ENCODE peak calls at places on chromosome 14, in seven cellular contexts. A is neural progenitor cell; H is CD8-positive, alpha-beta T cell; W is psoas muscle; N is BJ; Q is retinal pigment epithelial cell; X is cardiac fibroblast. G is an unnamed sample.

GRCh38 chr14:59630281-59630963 is 53.8 kb upstream of the CCDC175 start:
- DNase-seq in A (peak), H (no peak), W (no peak), N (no peak), Q (no peak), X (no peak), G (peak)

GRCh38 chr14:72948481-72949138 is 22.3 kb downstream of the DCAF4 start:
- DNase-seq in A (peak), H (peak), W (peak), N (no peak), Q (no peak), X (peak), G (peak)

GRCh38 chr14:21825147-21825743 is 151.6 kb upstream of the OR4E1 start:
- DNase-seq in A (peak), H (peak), W (no peak), N (no peak), Q (no peak), X (peak), G (peak)

GRCh38 chr14:60214003-60214402 is 35.0 kb upstream of the PPM1A start:
- DNase-seq in A (no peak), H (no peak), W (no peak), N (no peak), Q (no peak), X (no peak), G (no peak)

GRCh38 chr14:77158175-77158908 is 16.8 kb upstream of the ZDHHC22 start:
- DNase-seq in A (peak), H (no peak), W (peak), N (peak), Q (no peak), X (peak), G (peak)

GRCh38 chr14:22303589-22304195 is 285.3 kb downstream of the DAD1 start:
- DNase-seq in A (peak), H (no peak), W (no peak), N (no peak), Q (no peak), X (peak), G (peak)

GRCh38 chr14:89719371-89720075 is 235.0 kb downstream of the EFCAB11 start:
- DNase-seq in A (no peak), H (no peak), W (no peak), N (no peak), Q (no peak), X (no peak), G (no peak)

GRCh38 chr14:79265366-79265765 is 945.9 kb downstream of the DIO2 start:
- DNase-seq in A (no peak), H (no peak), W (no peak), N (no peak), Q (no peak), X (peak), G (no peak)

GRCh38 chr14:57291692-57292647 is 23.2 kb downstream of the AP5M1 start:
- DNase-seq in A (peak), H (no peak), W (no peak), N (no peak), Q (peak), X (no peak), G (no peak)

GRCh38 chr14:65502676-65503124 is 90.2 kb downstream of the FUT8 start:
- DNase-seq in A (no peak), H (no peak), W (no peak), N (no peak), Q (peak), X (peak), G (peak)

GRCh38 chr14:104665663-104666522 is 23.5 kb upstream of the INF2 start:
- DNase-seq in A (peak), H (peak), W (no peak), N (no peak), Q (no peak), X (no peak), G (no peak)

GRCh38 chr14:99329711-99330315 is 57.8 kb upstream of the BCL11B start:
- DNase-seq in A (no peak), H (no peak), W (no peak), N (no peak), Q (no peak), X (no peak), G (no peak)

GRCh38 chr14:75294649-75295033 is 16.0 kb downstream of the FOS start:
- DNase-seq in A (peak), H (no peak), W (no peak), N (no peak), Q (no peak), X (peak), G (no peak)

GRCh38 chr14:89767861-89768268 is 186.7 kb downstream of the EFCAB11 start:
- DNase-seq in A (peak), H (peak), W (no peak), N (no peak), Q (no peak), X (peak), G (peak)

GRCh38 chr14:35386673-35387125 is 17.9 kb downstream of the NFKBIA start:
- DNase-seq in A (peak), H (no peak), W (no peak), N (no peak), Q (peak), X (no peak), G (peak)

GRCh38 chr14:82354126-82354525 is 820.5 kb upstream of the SEL1L start:
- DNase-seq in A (no peak), H (no peak), W (no peak), N (no peak), Q (no peak), X (no peak), G (no peak)

GRCh38 chr14:103124501-103125001 is 1.3 kb downstream of the TNFAIP2 start:
- DNase-seq in A (no peak), H (peak), W (peak), N (no peak), Q (no peak), X (no peak), G (no peak)

GRCh38 chr14:25003537-25003936 is 46.4 kb downstream of the STXBP6 start:
- DNase-seq in A (no peak), H (no peak), W (no peak), N (peak), Q (no peak), X (peak), G (peak)

GRCh38 chr14:64974563-64974962 is 2.4 kb upstream of the RAB15 start:
- DNase-seq in A (peak), H (no peak), W (no peak), N (no peak), Q (no peak), X (no peak), G (no peak)

GRCh38 chr14:93857500-93857899 is 69.2 kb upstream of the PRIMA1 start:
- DNase-seq in A (peak), H (no peak), W (peak), N (no peak), Q (no peak), X (no peak), G (no peak)

GRCh38 chr14:93532550-93532949 is 101.8 kb downstream of the UNC79 start:
- DNase-seq in A (no peak), H (no peak), W (no peak), N (no peak), Q (no peak), X (no peak), G (no peak)

GRCh38 chr14:99740411-99740810 is 52.8 kb upstream of the EML1 start:
- DNase-seq in A (no peak), H (no peak), W (no peak), N (no peak), Q (no peak), X (no peak), G (no peak)

GRCh38 chr14:76339922-76340615 is 35.9 kb upstream of the ESRRB start:
- DNase-seq in A (no peak), H (no peak), W (no peak), N (no peak), Q (no peak), X (no peak), G (no peak)

GRCh38 chr14:99247091-99247729 is 24.8 kb downstream of the BCL11B start:
- DNase-seq in A (no peak), H (no peak), W (no peak), N (no peak), Q (no peak), X (no peak), G (no peak)

GRCh38 chr14:43464968-43465367 is 1042.1 kb downstream of the FSCB start:
- DNase-seq in A (no peak), H (no peak), W (no peak), N (no peak), Q (no peak), X (no peak), G (no peak)

GRCh38 chr14:78327426-78328210 is 157.4 kb downstream of the NRXN3 start:
- DNase-seq in A (no peak), H (no peak), W (no peak), N (no peak), Q (no peak), X (no peak), G (no peak)

GRCh38 chr14:101110729-101111619 is 207.5 kb upstream of the RTL1 start:
- DNase-seq in A (no peak), H (no peak), W (peak), N (no peak), Q (no peak), X (no peak), G (no peak)

GRCh38 chr14:80208426-80208950 is 2.8 kb downstream of the DIO2 start:
- DNase-seq in A (no peak), H (no peak), W (no peak), N (no peak), Q (no peak), X (no peak), G (no peak)

GRCh38 chr14:105215602-105216001 is 32.7 kb upstream of the BTBD6 start:
- DNase-seq in A (no peak), H (no peak), W (no peak), N (no peak), Q (no peak), X (no peak), G (no peak)

GRCh38 chr14:49969961-49970360 is 77.1 kb downstream of the ARF6 start:
- DNase-seq in A (no peak), H (no peak), W (no peak), N (no peak), Q (no peak), X (no peak), G (no peak)

GRCh38 chr14:49970474-49971147 is 77.7 kb downstream of the ARF6 start:
- DNase-seq in A (no peak), H (no peak), W (no peak), N (no peak), Q (peak), X (peak), G (peak)

GRCh38 chr14:49972199-49972671 is 79.4 kb downstream of the ARF6 start:
- DNase-seq in A (no peak), H (no peak), W (no peak), N (peak), Q (no peak), X (peak), G (peak)

GRCh38 chr14:49972840-49973239 is 80.0 kb downstream of the ARF6 start:
- DNase-seq in A (no peak), H (peak), W (no peak), N (no peak), Q (peak), X (peak), G (peak)

DNA sequence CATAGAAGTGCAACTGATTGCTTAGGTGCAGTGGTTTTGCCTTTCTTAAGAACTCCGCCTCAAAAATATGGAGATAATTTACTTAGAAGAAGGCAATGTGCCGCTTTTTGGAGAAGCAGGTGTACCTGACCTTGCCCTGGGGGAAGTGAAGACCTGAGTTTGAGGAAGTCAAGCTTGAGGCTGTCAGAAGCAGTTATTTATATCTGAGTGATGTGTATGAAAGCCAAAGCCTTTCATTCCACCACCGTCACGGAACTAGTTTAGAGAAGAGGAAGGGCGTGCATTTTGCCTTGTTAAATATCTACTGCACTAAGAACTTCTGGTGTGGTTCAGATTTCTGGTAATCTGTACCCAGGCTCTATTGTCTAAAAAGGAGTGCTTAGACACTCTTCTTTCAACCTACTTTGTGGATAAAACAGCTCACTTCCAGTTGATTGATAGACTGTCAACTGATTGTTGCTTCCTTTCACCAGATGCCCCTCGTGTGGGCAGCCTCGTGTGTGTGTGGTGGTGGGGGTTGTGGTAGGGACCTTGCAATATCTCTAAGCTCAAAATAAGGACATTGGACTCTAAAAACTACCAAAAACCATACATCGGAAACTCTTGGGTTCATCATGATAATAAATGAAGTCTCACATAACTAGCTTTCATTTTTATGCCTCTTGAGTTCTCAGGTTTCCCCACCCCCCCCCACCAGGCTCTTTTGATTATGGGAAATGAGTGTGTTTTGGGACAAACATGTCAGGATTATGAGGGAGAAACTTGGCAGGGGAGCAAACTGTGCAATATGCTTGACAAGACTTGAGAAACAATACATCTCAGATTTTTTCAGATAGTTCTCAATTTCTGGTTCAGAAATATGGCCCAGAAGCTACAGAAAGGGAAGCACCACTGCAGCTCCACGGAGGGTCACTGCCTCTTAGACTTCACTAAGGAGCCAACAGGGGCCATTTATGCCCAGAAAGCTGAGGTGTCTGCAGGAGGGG is 78.6 kb downstream of the ARF6 start:
- DNase-seq in A (no peak), H (peak), W (no peak), N (no peak), Q (no peak), X (no peak), G (peak)
- H3K4me3 ChIP-seq in A (no peak), H (peak), W (peak), N (no peak), Q (no peak), X (no peak), G (no peak)

DNA sequence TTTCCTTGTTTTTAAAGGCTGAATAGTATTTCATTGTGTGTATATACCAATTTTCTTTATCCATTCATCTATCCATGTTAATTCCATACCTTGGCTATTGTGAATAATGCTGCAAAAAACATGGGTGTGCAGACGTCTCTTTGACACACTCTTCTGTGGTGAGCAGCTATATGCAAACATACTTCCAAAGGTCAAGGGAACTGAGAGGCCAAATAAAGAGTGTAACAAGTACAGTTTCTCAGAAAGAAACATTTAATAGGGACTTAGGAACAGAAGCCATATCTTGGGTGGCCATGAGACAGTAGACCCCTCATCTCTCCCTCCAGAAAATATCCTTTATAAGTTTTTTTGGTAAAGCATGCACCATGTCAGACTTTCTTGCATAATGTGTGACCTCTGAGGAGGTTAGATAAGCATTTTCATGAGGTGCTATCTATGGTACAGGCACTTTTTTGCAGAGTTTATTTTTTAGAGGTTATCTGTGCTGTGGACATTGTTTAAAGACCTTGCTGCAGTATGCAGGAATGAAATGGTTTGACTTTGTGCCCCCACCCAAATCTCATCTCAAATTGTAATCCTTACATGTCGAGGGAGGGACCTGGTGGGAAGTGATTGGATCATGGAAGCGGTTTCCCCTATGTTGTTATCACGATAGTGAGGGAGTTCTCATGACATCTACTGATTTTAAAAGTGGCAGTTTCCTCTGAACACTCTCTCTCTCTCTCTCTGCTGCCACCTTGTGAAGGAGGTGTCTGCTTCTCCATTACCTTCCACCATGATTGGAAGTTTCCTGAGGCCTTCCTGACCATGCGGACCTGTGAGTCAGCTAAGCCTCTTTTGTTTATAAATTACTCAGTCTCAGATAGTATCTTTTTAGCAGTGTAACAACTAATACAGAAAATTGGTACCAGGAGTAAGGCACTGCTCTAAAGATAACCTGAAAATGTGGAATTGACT is 1202.3 kb downstream of the GALC start:
- DNase-seq in A (peak), H (no peak), W (no peak), N (no peak), Q (no peak), X (no peak), G (no peak)
- TF ChIP-seq CTCF in A (peak), H (no peak), W (no peak), N (no peak), Q (peak), X (no peak), G (no peak)

DNA sequence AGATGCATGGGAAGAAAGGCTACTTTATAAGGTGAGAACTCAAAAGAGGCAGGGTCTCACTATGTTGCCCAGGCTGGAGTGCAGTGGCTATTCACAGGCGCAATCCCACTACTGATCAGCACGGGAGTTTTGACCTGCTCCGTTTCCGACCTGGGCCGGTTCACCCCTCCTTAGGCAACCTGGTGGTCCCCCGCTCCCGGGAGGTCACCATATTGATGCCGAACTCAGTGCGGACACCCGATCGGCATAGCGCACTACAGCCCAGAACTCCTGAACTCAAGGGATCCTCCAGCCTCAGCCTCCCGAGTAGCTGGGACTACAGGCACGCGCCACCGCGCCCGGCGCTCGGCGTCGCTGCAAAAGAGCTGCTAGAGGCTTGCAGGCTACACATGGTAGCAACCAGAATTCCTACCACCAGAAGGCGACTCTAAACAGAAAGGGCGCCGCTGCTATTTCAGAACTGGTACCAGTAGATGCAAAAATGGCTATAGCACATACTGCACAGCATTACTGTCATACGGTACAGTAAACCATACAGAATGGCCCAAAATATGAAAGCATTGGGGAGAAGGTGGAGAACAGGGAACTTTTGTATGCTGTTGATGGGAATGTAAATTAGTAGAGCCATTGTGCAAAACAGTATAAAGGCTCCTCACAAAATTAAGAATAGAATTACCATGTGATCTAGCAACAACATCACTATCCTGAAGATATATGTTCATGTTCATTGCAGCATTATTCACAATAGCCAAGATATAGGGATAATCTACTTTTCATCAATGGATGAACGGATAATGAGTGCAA is 1.2 kb upstream of the NEMF start:
- DNase-seq in A (peak), H (peak), W (peak), N (no peak), Q (peak), X (peak), G (peak)
- H3K4me3 ChIP-seq in A (peak), H (peak), W (peak), N (no peak), Q (peak), X (no peak), G (peak)

DNA sequence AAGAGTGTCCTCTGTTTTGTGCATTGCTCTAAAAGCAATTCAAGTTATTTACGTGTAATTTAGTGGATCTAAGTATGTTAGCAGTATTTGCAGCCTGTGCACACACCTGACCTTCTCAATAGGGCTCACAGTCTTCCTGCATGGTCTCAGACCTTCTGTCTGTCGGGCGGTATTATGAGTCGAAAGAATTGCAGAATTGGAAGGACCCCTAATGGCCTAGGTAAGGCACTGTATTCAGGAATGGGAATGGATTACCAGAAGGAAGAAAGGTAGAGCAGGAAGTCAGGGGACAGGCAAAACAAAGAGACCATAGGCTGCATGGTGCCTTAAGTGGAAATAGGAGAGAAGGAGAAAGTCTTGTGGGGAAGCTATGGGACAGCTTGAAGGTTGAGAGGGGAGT is 341.6 kb downstream of the VRK1 start:
- DNase-seq in A (peak), H (no peak), W (no peak), N (no peak), Q (no peak), X (no peak), G (no peak)
- TF ChIP-seq CTCF in A (peak), H (no peak), W (no peak), N (no peak), Q (no peak), X (no peak), G (no peak)

DNA sequence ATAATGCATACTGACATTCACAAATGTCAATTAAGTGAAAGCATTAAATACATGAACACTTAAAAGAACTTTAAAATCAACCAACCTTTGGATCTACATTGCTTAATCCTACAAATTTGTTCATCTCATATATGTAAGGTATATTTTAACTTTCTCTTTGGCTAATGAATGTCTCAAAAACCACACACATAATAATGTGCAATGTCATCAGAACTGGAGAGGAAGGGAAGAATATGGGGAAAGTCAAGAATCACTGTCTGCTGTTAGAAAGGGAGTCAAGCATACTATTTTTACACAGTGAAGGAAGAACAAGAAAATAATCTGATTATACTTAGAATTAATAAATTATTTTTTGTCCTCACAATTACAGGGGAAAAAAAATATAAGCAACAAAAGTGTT is 4.9 kb downstream of the GMFB start:
- DNase-seq in A (no peak), H (no peak), W (no peak), N (no peak), Q (no peak), X (no peak), G (peak)
- H3K4me3 ChIP-seq in A (no peak), H (no peak), W (no peak), N (no peak), Q (no peak), X (no peak), G (no peak)

GRCh38 chr14:61753631-61754030 is 8.6 kb upstream of the SNAPC1 start:
- DNase-seq in A (no peak), H (no peak), W (no peak), N (no peak), Q (no peak), X (peak), G (peak)
- TF ChIP-seq CTCF in A (no peak), H (no peak), W (no peak), N (peak), Q (peak), X (peak), G (peak)

GRCh38 chr14:55913324-55914035 is 204.7 kb upstream of the PELI2 start:
- DNase-seq in A (peak), H (no peak), W (peak), N (no peak), Q (peak), X (peak), G (peak)
- H3K4me3 ChIP-seq in A (no peak), H (no peak), W (no peak), N (no peak), Q (no peak), X (no peak), G (no peak)